ENCODE peak calls at places on chromosomes 4 and X, in ten cellular contexts. M is PC-9, S is IMR-90, X is bronchial epithelial cell, O is WERI-Rb-1, R is GM23338, F is pancreas, Q is brain microvascular endothelial cell, Y is A673, I is OCI-LY7. C is an unnamed sample. For H3K36me3, the result is how much of the 10 kb centered on the place peaks cover.

GRCh38 chrX:136386173-136386572 is 85.4 kb downstream of the ADGRG4 start:
- DNase-seq in Y (no peak), Q (no peak), M (no peak), I (no peak), F (no peak), R (no peak), X (no peak), O (no peak), S (no peak), C (no peak)

GRCh38 chrX:154059729-154060245 is 37.7 kb downstream of the MECP2 start:
- DNase-seq in X (no peak), Y (no peak), R (no peak), O (no peak), S (no peak), I (no peak), Q (no peak), F (no peak), M (no peak), C (no peak)

GRCh38 chr4:127917151-127917550 is 36.5 kb downstream of the PLK4 start:
- DNase-seq in S (no peak), O (no peak), R (no peak), F (no peak), I (no peak), Q (no peak), X (no peak), Y (no peak), M (no peak), C (no peak)

GRCh38 chr4:53314257-53314656 is 51.6 kb downstream of the SCFD2 start:
- DNase-seq in Q (no peak), S (no peak), Y (no peak), R (no peak), X (no peak), O (no peak), M (no peak), I (no peak), F (no peak), C (no peak)

GRCh38 chr4:90317785-90318184 is 190.6 kb downstream of the CCSER1 start:
- DNase-seq in Q (peak), S (peak), Y (peak), O (no peak), I (no peak), F (no peak), X (peak), M (no peak), R (no peak), C (peak)

GRCh38 chrX:46837543-46838481 is 969 bp downstream of the RP2 start:
- DNase-seq in R (no peak), S (peak), O (peak), F (no peak), Y (no peak), I (peak), Q (no peak), M (no peak), X (peak), C (peak)

GRCh38 chr4:141130947-141131545 is 2.2 kb downstream of the RNF150 start:
- DNase-seq in M (no peak), O (no peak), R (peak), Q (no peak), F (no peak), S (no peak), Y (no peak), X (no peak), I (no peak), C (no peak)

GRCh38 chr4:179307297-179308136 is 1865.3 kb upstream of the AGA start:
- DNase-seq in O (peak), Y (peak), Q (peak), M (peak), S (peak), F (peak), R (peak), I (peak), X (peak), C (peak)

GRCh38 chr4:6595897-6596537 is 21.0 kb downstream of the MAN2B2 start:
- DNase-seq in Q (no peak), Y (no peak), O (peak), M (no peak), X (peak), F (no peak), I (peak), R (peak), S (no peak), C (no peak)

GRCh38 chr4:184838249-184839074 is 12.7 kb upstream of the ACSL1 start:
- DNase-seq in I (no peak), S (peak), F (no peak), X (no peak), M (no peak), Q (no peak), O (no peak), Y (no peak), R (no peak), C (no peak)

GRCh38 chr4:155445306-155445705 is 68.5 kb upstream of the MAP9 start:
- DNase-seq in R (no peak), O (no peak), F (no peak), S (no peak), M (no peak), I (no peak), X (peak), Y (no peak), Q (no peak), C (no peak)

GRCh38 chr4:25367004-25367621 is 9.9 kb upstream of the ANAPC4 start:
- DNase-seq in Y (peak), X (peak), S (peak), F (no peak), Q (no peak), M (no peak), R (peak), I (peak), O (no peak), C (peak)

DNA sequence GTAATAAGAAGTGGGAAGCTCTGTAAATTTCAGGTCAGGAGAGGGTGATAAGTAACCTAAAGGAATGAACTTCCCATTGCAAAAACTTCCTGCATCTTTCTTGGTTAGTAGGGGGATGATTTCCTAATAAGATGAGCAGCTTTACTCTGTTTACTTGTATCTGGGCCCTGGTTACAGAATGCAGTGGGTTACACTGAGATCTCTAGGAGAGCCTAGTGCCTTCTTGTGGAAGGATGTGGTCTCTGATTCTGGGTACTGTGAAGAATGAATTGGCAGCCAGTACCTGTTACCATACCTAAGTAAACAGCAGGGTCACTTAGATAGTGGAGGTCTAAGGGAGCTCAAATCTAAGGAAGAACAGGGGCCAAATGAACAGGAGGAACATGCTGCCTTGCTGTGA is 320.6 kb downstream of the ARHGAP10 start:
- DNase-seq in R (no peak), O (no peak), F (no peak), S (peak), X (no peak), Y (no peak), I (peak), M (no peak), Q (no peak), C (no peak)
- TF ChIP-seq CTCF in R (no peak), O (no peak), F (no peak), S (no peak), X (no peak), Y (no peak), I (peak), M (no peak), Q (no peak), C (no peak)

GRCh38 chr4:168685136-168685535 is 188.3 kb downstream of the PALLD start:
- DNase-seq in R (no peak), O (no peak), X (no peak), Y (no peak), F (no peak), S (no peak), M (no peak), Q (no peak), I (peak), C (no peak)

GRCh38 chr4:168682898-168683500 is 186.1 kb downstream of the PALLD start:
- DNase-seq in X (no peak), S (no peak), O (no peak), R (no peak), F (no peak), I (no peak), M (no peak), Y (no peak), Q (no peak), C (no peak)

GRCh38 chr4:168679397-168680176 is 182.7 kb downstream of the PALLD start:
- DNase-seq in Y (no peak), Q (peak), I (no peak), M (no peak), X (peak), R (no peak), O (no peak), S (peak), F (no peak), C (no peak)

GRCh38 chr4:168678751-168679366 is 182.0 kb downstream of the PALLD start:
- DNase-seq in R (no peak), Q (no peak), S (no peak), M (no peak), X (no peak), O (no peak), I (no peak), Y (no peak), F (no peak), C (no peak)

DNA sequence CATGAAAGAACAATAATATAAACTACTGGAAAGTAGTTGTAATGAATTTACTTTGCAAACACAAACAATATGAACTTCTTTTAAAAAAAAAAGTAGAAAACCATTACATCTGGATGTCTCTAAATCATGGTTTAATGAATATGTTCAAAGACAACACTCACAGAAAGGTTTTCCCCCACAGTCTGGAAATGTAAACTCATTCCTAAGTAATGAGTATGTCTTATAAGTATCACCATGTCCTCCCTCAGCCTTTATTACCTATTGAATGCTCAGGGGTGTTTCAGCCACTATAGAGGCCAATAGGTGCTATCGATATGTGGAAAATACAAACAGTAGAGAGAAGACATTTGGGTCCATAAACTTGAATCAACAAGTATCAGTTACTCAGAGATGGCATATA is 186.7 kb downstream of the PALLD start:
- DNase-seq in R (no peak), Y (no peak), I (no peak), O (no peak), X (peak), M (no peak), F (no peak), S (peak), Q (no peak), C (peak)
- H3K36me3 ChIP-seq in R (under half), Y (under half), I (under half), O (under half), X (under half), M (under half), F (under half), S (under half), Q (under half), C (under half)

GRCh38 chrX:111102636-111103035 is 6.6 kb downstream of the PAK3 start:
- DNase-seq in F (no peak), R (no peak), X (no peak), S (no peak), O (no peak), Q (no peak), M (no peak), Y (no peak), I (no peak), C (no peak)

GRCh38 chrX:111095974-111096870 is at the start of gene PAK3:
- DNase-seq in O (peak), M (no peak), R (peak), F (peak), Y (peak), Q (peak), I (no peak), X (peak), S (peak), C (peak)

GRCh38 chrX:111101580-111101979 is 5.6 kb downstream of the PAK3 start:
- DNase-seq in M (no peak), X (no peak), F (no peak), S (no peak), R (no peak), Y (no peak), I (no peak), O (no peak), Q (no peak), C (no peak)

GRCh38 chrX:111100191-111100590 is 4.2 kb downstream of the PAK3 start:
- DNase-seq in S (peak), X (peak), O (peak), Y (peak), F (peak), R (peak), M (peak), I (peak), Q (no peak), C (no peak)

DNA sequence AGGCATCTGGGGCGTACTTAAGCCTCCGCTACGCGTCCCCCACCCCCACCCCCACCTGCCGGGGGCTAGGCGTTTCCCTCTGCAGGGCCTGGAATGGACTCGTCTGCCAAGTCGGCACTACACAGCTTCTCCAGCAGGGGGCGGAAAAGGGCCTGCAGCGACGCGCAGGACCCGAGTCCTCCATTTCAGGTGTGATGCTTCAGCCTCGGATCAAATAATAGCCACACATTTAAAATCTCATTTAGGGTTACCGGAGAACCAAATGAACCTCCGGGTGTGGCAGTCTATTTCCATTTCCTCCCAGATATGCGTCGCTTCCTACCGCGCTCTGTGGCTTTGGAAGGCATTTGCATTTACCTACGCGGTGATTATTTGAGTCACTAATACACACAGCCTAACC is 2.9 kb downstream of the PAK3 start:
- DNase-seq in O (peak), R (peak), Q (no peak), Y (peak), X (no peak), I (peak), F (peak), M (peak), S (peak), C (no peak)
- TF ChIP-seq CTCF in O (peak), R (peak), Q (peak), Y (peak), X (peak), I (peak), F (peak), M (peak), S (peak), C (peak)

GRCh38 chr4:121811122-121811521 is 10.0 kb downstream of the EXOSC9 start:
- DNase-seq in Q (no peak), Y (no peak), M (no peak), F (no peak), O (no peak), X (no peak), R (no peak), I (no peak), S (no peak), C (no peak)
- H3K36me3 ChIP-seq in Q (under half), Y (half or more), M (under half), F (under half), O (half or more), X (under half), R (half or more), I (half or more), S (under half), C (under half)

GRCh38 chr4:86898562-86898961 is 6.3 kb upstream of the C4orf36 start:
- DNase-seq in I (peak), S (peak), X (no peak), F (no peak), Y (no peak), M (peak), O (peak), Q (peak), R (peak), C (no peak)
- TF ChIP-seq CTCF in I (peak), S (peak), X (peak), F (no peak), Y (peak), M (peak), O (peak), Q (peak), R (peak), C (no peak)